ENCODE peak calls at places on chromosomes 12 and 14, in five cellular contexts. R is PC-9; G is IMR-90; T is renal cortical epithelial cell; V is activated naive CD8-positive, alpha-beta T cell treated with anti-CD3 and anti-CD28 coated beads, Interleukin-2, amount 50 U/mL, for 24 hours. Q is an unnamed sample.

GRCh38 chr12:118603610-118604361 is 227.4 kb downstream of the SUDS3 start:
- DNase-seq in V (no peak), G (no peak), R (no peak), T (peak; percentile 7), Q (no peak)

GRCh38 chr14:23352506-23353432 is at the start of gene SLC22A17:
- DNase-seq in T (peak; percentile 56), R (no peak), G (peak; percentile 92), V (peak; percentile 52), Q (peak; percentile 85)

GRCh38 chr12:68400231-68400829 is 68.2 kb upstream of the MDM1 start:
- DNase-seq in G (no peak), T (peak; percentile 86), V (no peak), R (no peak), Q (no peak)

GRCh38 chr14:69288001-69288771 is 28.2 kb downstream of the GALNT16 start:
- DNase-seq in G (peak; percentile 42), T (peak; percentile 78), V (no peak), R (no peak), Q (peak; percentile 41)

GRCh38 chr12:66678640-66679268 is at the start of gene GRIP1:
- DNase-seq in V (no peak), R (peak; percentile 46), T (peak; percentile 54), G (no peak), Q (no peak)

GRCh38 chr12:101670007-101670671 is 27.3 kb upstream of the CHPT1 start:
- DNase-seq in G (peak; percentile 58), T (peak; percentile 52), R (no peak), V (peak; percentile 26), Q (peak; percentile 69)

GRCh38 chr14:73757876-73758391 is 43.8 kb upstream of the PNMA1 start:
- DNase-seq in T (no peak), V (no peak), G (no peak), R (no peak), Q (no peak)

GRCh38 chr12:112427760-112428159 is 9.0 kb downstream of the PTPN11 start:
- DNase-seq in V (no peak), R (no peak), T (no peak), G (no peak), Q (no peak)